ENCODE peak calls at places on chromosome 7, in four cellular contexts. W, P, K and S are unnamed samples.
A peak's percentile ranks its signal among the peaks of the same experiment; 100 is the strongest.

GRCh38 chr7:43873300-43873699 is 4.0 kb upstream of the MRPS24 start:
- DNase-seq in W (no peak), P (no peak), K (peak; percentile 78), S (peak; percentile 92)

GRCh38 chr7:113144839-113145238 is 26.5 kb upstream of the SMIM30 start:
- DNase-seq in W (no peak), P (no peak), K (no peak), S (no peak)

GRCh38 chr7:69049341-69049740 is 548.9 kb upstream of the AUTS2 start:
- DNase-seq in W (no peak), P (no peak), K (no peak), S (no peak)

GRCh38 chr7:10225265-10225664 is 748.4 kb upstream of the PHF14 start:
- DNase-seq in W (peak; percentile 26), P (no peak), K (peak; percentile 31), S (no peak)

GRCh38 chr7:50682079-50682478 is 100.6 kb downstream of the GRB10 start:
- DNase-seq in W (no peak), P (no peak), K (no peak), S (no peak)

GRCh38 chr7:51186531-51186930 is 130.1 kb downstream of the COBL start:
- DNase-seq in W (no peak), P (no peak), K (peak; percentile 5), S (no peak)

GRCh38 chr7:44378744-44379143 is 53.4 kb upstream of the CAMK2B start:
- DNase-seq in W (no peak), P (no peak), K (peak; percentile 90), S (peak; percentile 86)

GRCh38 chr7:1679326-1679965 is 9.4 kb downstream of the ELFN1 start:
- DNase-seq in W (no peak), P (no peak), K (no peak), S (no peak)

GRCh38 chr7:139224219-139224618 is 6.8 kb upstream of the UBN2 start:
- DNase-seq in W (no peak), P (no peak), K (no peak), S (no peak)

GRCh38 chr7:50315739-50316671 is 11.5 kb downstream of the IKZF1 start:
- DNase-seq in W (no peak), P (peak; percentile 46), K (no peak), S (no peak)

GRCh38 chr7:18179058-18179457 is 151.4 kb upstream of the PRPS1L1 start:
- DNase-seq in W (no peak), P (no peak), K (peak; percentile 27), S (no peak)

GRCh38 chr7:87192784-87193487 is 26.6 kb downstream of the TMEM243 start:
- DNase-seq in W (no peak), P (no peak), K (no peak), S (no peak)

GRCh38 chr7:128091106-128091505 is 59.9 kb upstream of the LRRC4 start:
- DNase-seq in W (no peak), P (no peak), K (no peak), S (no peak)

GRCh38 chr7:727104-727805 is at the start of gene PRKAR1B:
- DNase-seq in W (peak; percentile 68), P (peak; percentile 40), K (no peak), S (no peak)

GRCh38 chr7:98105942-98106544 is 619 bp upstream of the LMTK2 start:
- DNase-seq in W (peak; percentile 28), P (no peak), K (no peak), S (no peak)

GRCh38 chr7:130207642-130208041 is at the start of gene SSMEM1:
- DNase-seq in W (no peak), P (no peak), K (peak; percentile 66), S (peak; percentile 79)

GRCh38 chr7:123625254-123625653 is 23.6 kb downstream of the ASB15 start:
- DNase-seq in W (no peak), P (no peak), K (no peak), S (no peak)

GRCh38 chr7:123621707-123622106 is 20.1 kb downstream of the ASB15 start:
- DNase-seq in W (no peak), P (no peak), K (no peak), S (no peak)

GRCh38 chr7:123627859-123628258 is 26.2 kb downstream of the ASB15 start:
- DNase-seq in W (no peak), P (no peak), K (no peak), S (no peak)

GRCh38 chr7:123622660-123623386 is 21.2 kb downstream of the ASB15 start:
- DNase-seq in W (no peak), P (no peak), K (no peak), S (no peak)

GRCh38 chr7:123624527-123625183 is 23.0 kb downstream of the ASB15 start:
- DNase-seq in W (peak; percentile 64), P (peak; percentile 85), K (no peak), S (peak; percentile 13)
- TF ChIP-seq CTCF in W (peak; percentile 61), P (peak; percentile 98), K (peak; percentile 20), S (peak; percentile 82)

GRCh38 chr7:4631664-4632171 is 50.4 kb upstream of the FOXK1 start:
- DNase-seq in W (peak; percentile 90), P (no peak), K (peak; percentile 87), S (peak; percentile 91)

GRCh38 chr7:4629287-4629905 is 52.7 kb upstream of the FOXK1 start:
- DNase-seq in W (no peak), P (no peak), K (no peak), S (no peak)

GRCh38 chr7:4621401-4621800 is 60.7 kb upstream of the FOXK1 start:
- DNase-seq in W (no peak), P (no peak), K (no peak), S (no peak)

GRCh38 chr7:4631021-4631663 is 51.0 kb upstream of the FOXK1 start:
- DNase-seq in W (no peak), P (no peak), K (no peak), S (no peak)

DNA sequence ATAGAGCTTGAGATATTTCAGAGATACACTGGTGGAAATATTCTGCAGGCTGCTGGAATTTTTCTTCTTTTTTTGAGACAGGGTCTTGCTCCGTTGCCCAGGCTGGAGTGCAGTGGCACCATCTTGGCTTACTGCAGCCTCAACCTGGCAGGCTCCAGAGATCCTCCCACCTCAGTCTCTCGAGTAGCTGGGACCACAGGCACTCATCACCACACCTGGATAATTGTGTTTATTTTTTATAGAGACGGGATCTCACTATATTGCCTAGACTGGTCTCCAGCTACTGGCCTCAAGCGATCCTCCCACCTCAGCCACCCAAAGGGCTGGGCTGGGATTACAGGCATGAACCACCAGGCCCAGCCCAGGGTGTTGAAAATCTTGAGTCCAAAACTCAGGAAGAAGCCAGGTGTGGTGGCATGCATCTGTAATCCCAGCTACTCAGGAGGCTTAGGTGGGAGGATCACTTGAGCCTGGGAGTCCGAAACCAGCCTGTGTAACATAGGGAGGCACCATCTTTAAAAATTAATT is 55.7 kb upstream of the FOXK1 start:
- DNase-seq in W (no peak), P (no peak), K (no peak), S (no peak)
- TF ChIP-seq CTCF in W (no peak), P (no peak), K (no peak), S (no peak)

DNA sequence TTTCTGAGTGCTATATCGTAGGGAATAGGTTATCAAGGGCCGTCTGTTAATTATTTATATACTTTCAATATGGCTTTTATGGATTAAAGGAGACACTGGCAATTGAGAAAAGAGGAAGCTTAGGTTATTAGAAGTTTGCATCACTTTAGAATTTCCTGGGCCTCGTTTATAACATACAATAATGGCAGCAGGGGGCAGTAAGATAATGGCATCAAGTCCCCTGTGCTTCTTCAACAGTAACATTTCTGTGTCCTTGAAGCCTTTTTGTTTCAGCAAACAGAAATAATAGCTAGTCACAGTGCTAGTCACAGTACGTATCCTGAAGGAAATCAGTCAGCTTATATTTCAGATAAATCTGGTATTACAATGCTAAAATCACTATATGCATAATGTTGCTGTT is 41.9 kb downstream of the SPAM1 start:
- DNase-seq in W (no peak), P (peak; percentile 82), K (no peak), S (no peak)
- TF ChIP-seq CTCF in W (no peak), P (peak; percentile 72), K (no peak), S (no peak)

GRCh38 chr7:52920977-52921376 is 114.5 kb upstream of the POM121L12 start:
- DNase-seq in W (no peak), P (no peak), K (no peak), S (no peak)

GRCh38 chr7:52917982-52918578 is 117.4 kb upstream of the POM121L12 start:
- DNase-seq in W (peak; percentile 23), P (no peak), K (no peak), S (no peak)
- TF ChIP-seq CTCF in W (peak; percentile 72), P (peak; percentile 30), K (no peak), S (peak; percentile 50)

DNA sequence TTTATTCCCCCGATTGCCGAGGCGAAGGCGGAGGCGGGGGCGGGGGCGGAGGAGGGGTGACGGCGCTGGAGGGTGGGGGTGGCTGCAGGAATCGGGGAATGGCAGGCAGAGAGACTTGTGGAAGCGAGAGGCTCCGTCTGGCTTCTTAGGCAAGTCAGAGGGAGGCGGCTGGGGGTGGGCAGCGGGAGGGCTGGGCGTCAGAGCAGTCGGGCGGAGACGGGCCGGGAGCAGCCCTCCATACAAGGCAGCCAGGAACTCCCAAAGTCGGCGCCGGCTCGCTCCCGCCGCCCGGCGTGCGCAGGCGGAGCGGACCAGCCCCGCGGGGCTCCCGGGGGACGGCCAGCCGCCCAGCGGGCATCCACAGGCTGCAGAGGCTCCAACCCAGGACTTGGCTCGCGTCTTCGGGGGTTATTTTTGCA is 233 bp upstream of the CACNA2D1 start:
- DNase-seq in W (peak; percentile 83), P (peak; percentile 50), K (peak; percentile 93), S (peak; percentile 82)
- TF ChIP-seq CTCF in W (no peak), P (no peak), K (peak; percentile 12), S (peak; percentile 53)

GRCh38 chr7:77696643-77697534 is 630 bp downstream of the RSBN1L start:
- DNase-seq in W (peak; percentile 88), P (peak; percentile 51), K (peak; percentile 67), S (peak; percentile 38)
- TF ChIP-seq CTCF in W (peak; percentile 11), P (no peak), K (no peak), S (peak; percentile 5)

DNA sequence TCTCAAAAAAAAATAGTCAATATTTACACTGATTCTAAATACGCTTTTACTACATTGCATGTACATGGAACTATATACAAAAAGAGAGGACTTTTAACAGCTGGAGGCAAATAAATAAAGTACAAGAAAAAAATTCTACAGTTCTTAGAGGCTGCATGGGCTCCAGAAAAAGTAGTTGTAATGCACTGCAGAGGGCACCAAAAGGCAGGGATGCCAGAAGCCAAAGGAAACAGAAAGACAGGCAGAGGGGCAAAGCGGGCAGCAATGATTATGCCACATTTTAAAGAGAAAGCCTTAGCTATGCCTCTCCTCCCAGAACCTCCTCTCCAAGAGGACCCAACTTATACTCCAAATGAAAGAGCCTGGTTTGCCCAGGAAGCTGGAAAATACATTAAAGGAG is 11.6 kb upstream of the ADCK2 start:
- DNase-seq in W (no peak), P (no peak), K (no peak), S (no peak)
- TF ChIP-seq CTCF in W (peak; percentile 12), P (no peak), K (no peak), S (peak; percentile 50)

GRCh38 chr7:103784887-103785286 is 204.6 kb downstream of the RELN start:
- DNase-seq in W (no peak), P (no peak), K (no peak), S (no peak)
- TF ChIP-seq CTCF in W (no peak), P (no peak), K (no peak), S (no peak)

GRCh38 chr7:95684037-95684436 is 87.7 kb upstream of the PDK4 start:
- DNase-seq in W (peak; percentile 27), P (peak; percentile 22), K (peak; percentile 7), S (peak; percentile 2)
- TF ChIP-seq CTCF in W (peak; percentile 61), P (peak; percentile 31), K (peak; percentile 41), S (peak; percentile 55)